ENCODE peak calls at places on chromosomes 7 and 10, in five cellular contexts. A is gastrocnemius medialis, K is tibial nerve, R is breast epithelium, Y is GM23338. C is an unnamed sample.

GRCh38 chr10:20682782-20683181 is 214.3 kb downstream of the NEBL start:
- DNase-seq in A (no peak), K (no peak), R (no peak), Y (no peak), C (no peak)

GRCh38 chr7:152050547-152050971 is 25.1 kb downstream of the GALNT11 start:
- DNase-seq in A (no peak), K (no peak), R (no peak), Y (no peak), C (peak; percentile 90)

GRCh38 chr7:3264693-3265339 is 36.2 kb upstream of the SDK1 start:
- DNase-seq in A (no peak), K (no peak), R (no peak), Y (no peak), C (no peak)

GRCh38 chr7:107874605-107875446 is 16.2 kb upstream of the DLD start:
- DNase-seq in A (peak; percentile 43), K (no peak), R (no peak), Y (peak; percentile 72), C (peak; percentile 52)

GRCh38 chr7:125423444-125424155 is 494.0 kb upstream of the POT1 start:
- DNase-seq in A (no peak), K (no peak), R (no peak), Y (no peak), C (no peak)

GRCh38 chr10:44306147-44306710 is 78.7 kb downstream of the CXCL12 start:
- DNase-seq in A (peak; percentile 40), K (no peak), R (no peak), Y (no peak), C (no peak)

GRCh38 chr10:81843042-81843441 is 32.0 kb upstream of the NRG3 start:
- DNase-seq in A (no peak), K (no peak), R (no peak), Y (peak; percentile 45), C (no peak)

GRCh38 chr10:102669206-102670064 is 25.2 kb downstream of the TRIM8 start:
- DNase-seq in A (peak; percentile 89), K (no peak), R (no peak), Y (peak; percentile 57), C (peak; percentile 64)

GRCh38 chr7:79506481-79506880 is 53.0 kb upstream of the MAGI2 start:
- DNase-seq in A (no peak), K (no peak), R (no peak), Y (peak; percentile 74), C (peak; percentile 78)

GRCh38 chr7:13802651-13803050 is 186.8 kb downstream of the ETV1 start:
- DNase-seq in A (no peak), K (no peak), R (no peak), Y (no peak), C (no peak)

GRCh38 chr7:158266817-158267736 is 320.5 kb downstream of the PTPRN2 start:
- DNase-seq in A (no peak), K (no peak), R (peak; percentile 43), Y (no peak), C (peak; percentile 31)

GRCh38 chr10:133009218-133009954 is 67.0 kb upstream of the CFAP46 start:
- DNase-seq in A (peak; percentile 47), K (peak; percentile 40), R (peak; percentile 65), Y (no peak), C (no peak)

GRCh38 chr10:87836098-87836497 is 18.1 kb upstream of the ATAD1 start:
- DNase-seq in A (no peak), K (no peak), R (no peak), Y (peak; percentile 46), C (no peak)

GRCh38 chr10:48456361-48456804 is 148.5 kb downstream of the ARHGAP22 start:
- DNase-seq in A (no peak), K (no peak), R (peak; percentile 34), Y (peak; percentile 12), C (peak; percentile 36)

GRCh38 chr7:128841171-128841690 is 11.0 kb downstream of the FLNC start:
- DNase-seq in A (no peak), K (no peak), R (no peak), Y (no peak), C (no peak)

GRCh38 chr10:43265799-43266721 is 805 bp downstream of the RASGEF1A start:
- DNase-seq in A (no peak), K (no peak), R (peak; percentile 72), Y (peak; percentile 68), C (no peak)

GRCh38 chr10:31136386-31136785 is 104.7 kb upstream of the ZNF438 start:
- DNase-seq in A (no peak), K (no peak), R (no peak), Y (no peak), C (no peak)

GRCh38 chr7:139699640-139700504 is 77.9 kb downstream of the HIPK2 start:
- DNase-seq in A (no peak), K (no peak), R (no peak), Y (peak; percentile 81), C (no peak)

GRCh38 chr10:52814506-52814905 is 41.9 kb upstream of the MBL2 start:
- DNase-seq in A (no peak), K (no peak), R (no peak), Y (peak; percentile 8), C (no peak)
- H3K4me3 ChIP-seq in A (no peak overlapping the region), K (no peak overlapping the region), R (no peak overlapping the region), Y (no peak overlapping the region), C (no peak overlapping the region)

GRCh38 chr7:122212754-122213153 is 68.7 kb upstream of the AASS start:
- DNase-seq in A (no peak), K (no peak), R (no peak), Y (no peak), C (no peak)

GRCh38 chr7:122203814-122204213 is 59.8 kb upstream of the AASS start:
- DNase-seq in A (no peak), K (no peak), R (no peak), Y (no peak), C (no peak)

GRCh38 chr7:122211362-122211761 is 67.3 kb upstream of the AASS start:
- DNase-seq in A (no peak), K (no peak), R (no peak), Y (no peak), C (no peak)

DNA sequence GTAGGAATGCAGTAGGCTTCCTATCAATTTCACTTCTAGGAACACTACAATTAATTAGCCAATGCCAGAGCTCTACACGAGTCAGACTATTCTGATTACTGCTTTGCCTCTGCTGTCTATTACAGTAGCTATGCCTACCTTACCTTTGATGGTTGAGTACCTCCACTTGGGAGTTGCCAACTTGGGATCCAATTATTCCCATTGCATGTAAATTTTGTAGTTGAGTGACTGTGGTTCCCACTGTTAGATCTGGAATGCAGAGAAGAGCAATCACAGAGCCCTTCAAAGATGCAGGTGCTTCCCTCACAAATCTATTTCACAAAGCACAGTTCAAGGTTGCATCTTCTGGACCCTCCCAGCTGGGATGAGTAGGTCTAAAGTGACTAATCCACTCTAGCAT is 62.9 kb upstream of the AASS start:
- DNase-seq in A (no peak), K (no peak), R (no peak), Y (no peak), C (no peak)
- H3K27me3 ChIP-seq in A (no peaks in the 10 kb centered on the region), K (no peaks in the 10 kb centered on the region), R (no peaks in the 10 kb centered on the region), Y (no peaks in the 10 kb centered on the region), C (no peaks in the 10 kb centered on the region)

GRCh38 chr7:26159243-26159642 is 7.2 kb downstream of the NFE2L3 start:
- DNase-seq in A (no peak), K (no peak), R (no peak), Y (peak; percentile 42), C (no peak)
- H3K4me1 ChIP-seq in A (no peaks in the 10 kb centered on the region), K (peaks cover 15% of the 10 kb centered on the region), R (no peaks in the 10 kb centered on the region), Y (peaks cover 74% of the 10 kb centered on the region), C (peaks cover 47% of the 10 kb centered on the region)

GRCh38 chr7:70632400-70632799 is 499.5 kb upstream of the GALNT17 start:
- DNase-seq in A (no peak), K (no peak), R (no peak), Y (no peak), C (no peak)

GRCh38 chr7:70631732-70632131 is 500.2 kb upstream of the GALNT17 start:
- DNase-seq in A (no peak), K (no peak), R (no peak), Y (no peak), C (no peak)

GRCh38 chr7:70627488-70627887 is 504.5 kb upstream of the GALNT17 start:
- DNase-seq in A (no peak), K (no peak), R (no peak), Y (no peak), C (no peak)

GRCh38 chr7:70634071-70634470 is 497.9 kb upstream of the GALNT17 start:
- DNase-seq in A (no peak), K (no peak), R (no peak), Y (no peak), C (no peak)

GRCh38 chr7:70630647-70631457 is 501.1 kb upstream of the GALNT17 start:
- DNase-seq in A (no peak), K (no peak), R (no peak), Y (no peak), C (no peak)
- H3K4me3 ChIP-seq in A (no peak overlapping the region), K (no peak overlapping the region), R (no peak overlapping the region), Y (no peak overlapping the region), C (no peak overlapping the region)

DNA sequence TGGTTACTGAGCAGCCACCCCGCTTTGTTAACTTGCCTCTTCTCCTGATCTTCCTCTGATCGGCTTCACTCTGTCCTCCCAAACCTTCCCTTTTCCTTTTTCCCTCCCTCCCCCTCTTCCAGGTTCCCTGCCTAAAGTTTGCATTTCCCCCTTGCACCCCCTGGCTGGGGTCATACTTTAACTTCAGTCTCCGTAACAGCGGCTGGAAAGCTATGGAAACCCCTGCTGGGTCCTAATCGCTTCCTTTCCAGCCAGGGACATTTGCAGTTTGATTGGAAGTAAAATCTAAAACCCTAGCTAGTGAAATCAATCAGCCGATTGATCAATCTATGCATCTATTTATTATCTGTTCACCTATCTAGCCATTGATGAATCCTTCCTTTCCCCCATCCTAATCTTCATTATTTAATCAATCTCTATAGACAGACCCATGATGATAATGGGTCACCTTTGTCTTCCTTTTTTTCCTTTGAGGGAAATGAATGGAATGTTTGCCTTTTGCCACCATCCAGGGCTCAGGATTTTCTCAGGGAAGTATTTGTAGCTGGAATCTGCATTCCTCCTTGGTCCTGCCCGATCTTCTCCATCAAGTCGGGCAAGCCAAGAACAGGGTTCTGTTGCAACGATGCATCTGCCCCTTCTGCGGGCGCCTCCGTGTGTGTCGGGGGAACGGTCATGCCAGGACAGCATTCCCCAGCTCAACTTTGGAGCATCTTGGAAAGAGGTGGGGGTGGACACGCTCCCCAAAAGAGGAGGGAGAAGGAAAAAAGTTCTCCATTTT is 8.8 kb downstream of the GATA3 start:
- DNase-seq in A (no peak), K (no peak), R (no peak), Y (peak; percentile 83), C (no peak)
- H3K27me3 ChIP-seq in A (peaks cover 70% of the 10 kb centered on the region), K (peaks cover 92% of the 10 kb centered on the region), R (peaks cover 5% of the 10 kb centered on the region), Y (peaks cover 88% of the 10 kb centered on the region), C (no peaks in the 10 kb centered on the region)

GRCh38 chr10:96648297-96648696 is 61.5 kb upstream of the TM9SF3 start:
- DNase-seq in A (no peak), K (no peak), R (no peak), Y (no peak), C (no peak)

GRCh38 chr10:96646774-96647173 is 60.0 kb upstream of the TM9SF3 start:
- DNase-seq in A (no peak), K (no peak), R (no peak), Y (no peak), C (no peak)

GRCh38 chr10:96646251-96646740 is 59.5 kb upstream of the TM9SF3 start:
- DNase-seq in A (no peak), K (no peak), R (no peak), Y (no peak), C (no peak)

GRCh38 chr10:96645191-96645721 is 58.4 kb upstream of the TM9SF3 start:
- DNase-seq in A (peak; percentile 8), K (no peak), R (no peak), Y (no peak), C (no peak)

DNA sequence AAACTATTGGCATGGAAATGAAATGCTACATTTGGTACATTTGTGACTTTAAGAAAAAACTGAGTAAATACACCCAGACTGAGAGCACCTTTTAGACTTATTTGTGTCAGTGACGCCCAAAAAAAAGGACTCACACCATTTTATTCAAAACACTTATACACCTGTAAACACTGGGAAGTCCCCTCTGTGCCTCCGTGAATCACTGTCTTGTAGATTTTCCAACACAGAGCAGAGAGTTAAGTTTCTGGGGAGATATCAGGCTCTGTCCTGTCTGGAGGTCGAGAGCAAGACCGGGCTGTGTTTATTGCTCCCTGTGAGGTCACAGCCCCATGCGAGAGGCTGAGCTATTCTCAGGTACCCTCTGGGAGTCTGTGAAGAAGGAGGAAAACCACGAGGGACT is 60.7 kb upstream of the TM9SF3 start:
- DNase-seq in A (no peak), K (no peak), R (no peak), Y (no peak), C (no peak)
- H3K4me1 ChIP-seq in A (no peaks in the 10 kb centered on the region), K (no peaks in the 10 kb centered on the region), R (no peaks in the 10 kb centered on the region), Y (no peaks in the 10 kb centered on the region), C (no peaks in the 10 kb centered on the region)

C was measured in SJSA1.